ENCODE peak calls at places on chromosomes 13 and 19, in five cellular contexts. E is thoracic aorta, V is heart left ventricle, K is A549, O is kidney. U is an unnamed sample.
A peak's percentile ranks its signal among the peaks of the same experiment; 100 is the strongest.

GRCh38 chr19:10655457-10656312 is 1.5 kb downstream of the ILF3 start:
- DNase-seq in K (no peak), V (no peak), O (no peak), E (no peak), U (no peak)

GRCh38 chr13:110706570-110707378 is 858 bp upstream of the CARS2 start:
- DNase-seq in K (no peak), O (no peak), E (no peak), V (no peak), U (no peak)

GRCh38 chr13:84431646-84432045 is 549.4 kb upstream of the SLITRK1 start:
- DNase-seq in E (no peak), K (no peak), O (no peak), V (no peak), U (no peak)

GRCh38 chr13:31310356-31310755 is 110.6 kb downstream of the B3GLCT start:
- DNase-seq in E (no peak), O (no peak), V (peak; percentile 22), K (no peak), U (no peak)

GRCh38 chr19:15779756-15780476 is 7.5 kb upstream of the OR10H5 start:
- DNase-seq in O (peak; percentile 88), V (peak; percentile 89), K (no peak), E (peak; percentile 21), U (no peak)

GRCh38 chr13:107884564-107884963 is 330.8 kb downstream of the LIG4 start:
- DNase-seq in O (no peak), E (no peak), K (no peak), V (no peak), U (no peak)

GRCh38 chr19:29560313-29561075 is 34.7 kb downstream of the VSTM2B start:
- DNase-seq in V (no peak), E (no peak), O (no peak), K (no peak), U (no peak)

GRCh38 chr13:73274147-73274546 is 215.3 kb downstream of the KLF5 start:
- DNase-seq in K (no peak), E (no peak), V (no peak), O (no peak), U (no peak)

GRCh38 chr13:76693086-76693485 is 193.1 kb downstream of the KCTD12 start:
- DNase-seq in V (no peak), E (no peak), K (no peak), O (no peak), U (no peak)

GRCh38 chr13:90547272-90547790 is 800.2 kb upstream of the MIR17HG start:
- DNase-seq in V (no peak), K (no peak), O (no peak), E (no peak), U (no peak)

GRCh38 chr13:90551253-90551652 is 796.2 kb upstream of the MIR17HG start:
- DNase-seq in O (no peak), V (no peak), K (no peak), E (no peak), U (no peak)

GRCh38 chr13:90553167-90553566 is 794.3 kb upstream of the MIR17HG start:
- DNase-seq in K (no peak), O (no peak), V (no peak), E (no peak), U (no peak)

GRCh38 chr13:90552702-90553101 is 794.8 kb upstream of the MIR17HG start:
- DNase-seq in V (no peak), K (no peak), E (no peak), O (no peak), U (no peak)
- H3K4me3 ChIP-seq in V (no peak overlapping the region), K (no peak overlapping the region), E (no peak overlapping the region), O (no peak overlapping the region), U (no peak overlapping the region)

GRCh38 chr19:56301152-56301551 is 13.5 kb downstream of the ZSCAN5A start:
- DNase-seq in O (no peak), K (no peak), E (no peak), V (no peak), U (no peak)
- H3K4me3 ChIP-seq in O (no peak overlapping the region), K (no peak overlapping the region), E (no peak overlapping the region), V (no peak overlapping the region), U (no peak overlapping the region)

DNA sequence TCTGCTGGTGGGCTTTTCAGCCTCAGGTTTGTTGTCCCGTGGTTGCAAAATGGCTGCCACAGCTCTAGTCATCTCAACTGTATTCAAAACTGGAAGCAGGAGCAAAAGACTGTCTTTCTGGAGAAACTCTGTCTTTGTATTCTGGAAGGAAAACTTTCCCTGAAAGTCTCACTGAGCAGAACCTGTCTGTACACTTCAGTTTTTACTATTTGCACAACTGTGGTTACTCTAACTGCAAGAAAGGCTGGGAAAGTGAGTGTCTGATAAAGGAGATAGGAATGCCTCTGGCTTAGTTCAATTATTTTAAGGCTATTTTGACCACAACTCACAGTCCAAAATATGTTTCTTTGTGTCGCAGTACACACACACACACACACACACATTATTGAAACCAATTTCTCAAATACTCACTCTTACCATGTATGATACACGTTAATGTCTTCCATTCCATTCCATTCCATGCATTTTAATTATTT is 49.7 kb upstream of the EHD2 start:
- DNase-seq in K (no peak), O (no peak), E (no peak), V (no peak), U (no peak)
- H3K4me3 ChIP-seq in K (no peak overlapping the region), O (no peak overlapping the region), E (peak overlapping the region; percentile 63), V (no peak overlapping the region), U (no peak overlapping the region)

GRCh38 chr19:42323852-42324654 is 1.4 kb upstream of the MEGF8 start:
- DNase-seq in E (no peak), V (no peak), K (no peak), O (no peak), U (no peak)
- H3K4me3 ChIP-seq in E (peak overlapping the region; percentile 88), V (peak overlapping the region; percentile 85), K (peak overlapping the region; percentile 75), O (no peak overlapping the region), U (peak overlapping the region; percentile 55)

DNA sequence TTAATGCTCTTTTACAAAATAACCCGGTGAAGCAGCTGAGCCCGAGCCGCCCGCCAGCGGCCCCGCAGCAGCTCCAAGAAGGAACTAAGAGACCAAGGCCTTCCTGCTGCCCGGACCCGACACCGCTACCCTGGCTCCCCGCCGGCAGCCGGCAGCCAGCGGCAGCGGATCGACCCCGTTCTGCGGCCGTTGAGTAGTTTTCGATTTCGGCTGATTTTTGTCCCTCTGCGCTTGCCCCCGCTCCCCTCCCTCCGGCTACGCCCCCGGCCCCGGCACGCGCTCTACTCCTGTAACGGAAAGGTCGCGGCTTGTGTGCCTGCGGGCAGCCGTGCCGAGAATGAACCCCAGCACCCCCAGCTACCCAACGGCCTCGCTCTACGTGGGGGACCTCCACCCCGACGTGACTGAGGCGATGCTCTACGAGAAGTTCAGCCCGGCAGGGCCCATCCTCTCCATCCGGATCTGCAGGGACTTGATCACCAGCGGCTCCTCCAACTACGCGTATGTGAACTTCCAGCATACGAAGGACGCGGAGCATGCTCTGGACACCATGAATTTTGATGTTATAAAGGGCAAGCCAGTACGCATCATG is at the start of gene PABPC3:
- DNase-seq in E (no peak), O (no peak), K (no peak), V (no peak), U (no peak)
- H3K4me3 ChIP-seq in E (no peak within 1 kb of the TSS), O (no peak within 1 kb of the TSS), K (no peak within 1 kb of the TSS), V (peak within 1 kb of the TSS; percentile 17), U (no peak within 1 kb of the TSS)

GRCh38 chr13:57638147-57638890 is 6.8 kb downstream of the PCDH17 start:
- DNase-seq in O (no peak), K (no peak), E (no peak), V (no peak), U (no peak)

GRCh38 chr13:57635541-57635940 is 4.0 kb downstream of the PCDH17 start:
- DNase-seq in K (no peak), E (no peak), V (no peak), O (no peak), U (no peak)

GRCh38 chr13:57636811-57637210 is 5.3 kb downstream of the PCDH17 start:
- DNase-seq in K (no peak), O (no peak), E (no peak), V (no peak), U (no peak)

GRCh38 chr13:57634829-57635165 is 3.3 kb downstream of the PCDH17 start:
- DNase-seq in K (no peak), V (peak; percentile 30), E (no peak), O (peak; percentile 75), U (no peak)

DNA sequence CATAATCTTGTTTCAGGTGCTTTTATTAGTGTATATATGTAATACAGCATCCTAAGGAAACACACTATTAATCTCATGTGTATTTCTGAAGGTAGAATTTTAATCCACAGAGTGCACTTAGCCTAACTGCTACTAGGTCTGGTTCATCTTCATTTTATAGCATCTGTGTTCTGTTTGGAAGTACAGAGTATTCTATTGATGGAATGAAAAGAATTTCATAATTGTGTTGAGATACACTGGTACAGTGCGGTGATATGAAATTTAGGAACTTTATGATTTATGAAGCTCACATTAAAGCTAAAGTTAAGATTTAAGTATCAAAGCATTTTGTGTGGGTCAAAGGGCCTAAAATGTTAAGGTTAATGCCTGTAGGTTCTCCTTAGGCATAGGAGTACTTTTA is 6.0 kb downstream of the PCDH17 start:
- DNase-seq in K (no peak), E (no peak), V (no peak), O (no peak), U (no peak)
- H3K4me3 ChIP-seq in K (no peak overlapping the region), E (no peak overlapping the region), V (peak overlapping the region; percentile 71), O (no peak overlapping the region), U (no peak overlapping the region)

DNA sequence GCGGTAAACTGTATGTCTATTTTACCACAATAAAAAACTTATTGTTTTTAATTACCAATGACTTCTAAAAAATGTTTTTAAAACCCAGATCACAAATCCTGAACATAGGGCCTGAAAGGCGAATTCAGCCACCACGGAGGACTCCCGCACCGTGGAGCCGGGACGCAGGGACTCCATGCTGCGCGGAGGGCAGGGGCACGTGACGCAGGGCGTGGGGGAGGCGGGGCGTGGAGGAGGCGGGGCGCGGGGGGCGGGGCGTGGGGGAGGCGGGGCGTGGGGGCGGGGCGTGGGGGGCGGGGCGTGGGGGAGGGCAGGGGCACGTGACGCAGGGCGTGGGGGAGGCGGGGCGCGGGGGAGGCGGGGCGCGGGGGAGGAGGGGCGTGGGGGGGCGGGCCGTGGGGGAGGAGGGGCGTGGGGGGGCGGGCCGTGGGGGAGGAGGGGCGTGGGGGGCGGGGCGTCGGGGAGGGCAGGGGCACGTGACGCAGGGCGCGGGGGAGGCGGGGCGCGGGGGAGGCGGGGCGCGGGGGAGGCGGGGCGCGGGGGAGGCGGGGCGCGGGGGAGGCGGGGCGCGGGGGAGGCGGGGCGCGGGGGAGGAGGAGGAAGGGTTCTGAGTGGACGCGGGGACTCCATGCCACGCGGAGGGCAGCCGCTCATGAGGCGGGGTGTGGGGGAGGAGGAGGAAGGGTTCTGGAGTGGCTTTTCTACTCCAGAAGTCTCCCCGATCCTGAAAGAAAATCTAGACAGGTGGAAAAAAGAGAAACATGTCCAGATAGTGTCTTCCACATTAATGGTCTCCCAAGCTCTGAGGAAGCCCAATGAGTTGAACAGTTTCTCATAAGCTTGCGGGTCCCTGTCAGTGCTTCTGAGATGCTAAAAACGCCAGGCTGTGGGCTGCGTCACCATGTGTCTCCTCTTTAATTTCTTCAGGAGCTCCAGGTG is 4.4 kb upstream of the PROZ start:
- DNase-seq in E (peak; percentile 38), O (peak; percentile 95), V (peak; percentile 91), K (peak; percentile 47), U (no peak)
- H3K4me3 ChIP-seq in E (peak overlapping the region; percentile 72), O (peak overlapping the region; percentile 63), V (peak overlapping the region; percentile 60), K (peak overlapping the region; percentile 35), U (peak overlapping the region; percentile 19)

DNA sequence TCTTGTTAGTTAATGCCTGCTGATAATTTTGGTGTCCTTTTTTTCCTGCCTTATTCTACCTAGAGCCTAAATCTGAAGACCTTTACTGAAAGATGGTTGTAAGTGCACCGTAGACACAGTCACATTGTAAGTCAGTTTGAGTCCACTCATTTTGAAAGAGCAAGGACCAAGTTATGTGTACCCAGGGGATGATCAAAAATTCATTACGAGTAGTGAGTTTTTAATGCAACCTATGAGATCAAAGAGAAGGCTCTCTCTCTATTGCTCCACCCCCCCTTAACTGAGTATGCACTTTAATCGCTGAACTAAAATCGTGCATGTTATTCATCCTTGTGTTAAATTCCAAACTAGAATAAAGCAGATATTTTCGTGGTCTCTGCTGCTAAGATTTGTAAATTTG is 1.8 kb downstream of the RAP2A start:
- DNase-seq in E (no peak), V (no peak), O (no peak), K (no peak), U (no peak)
- H3K4me3 ChIP-seq in E (peak overlapping the region; percentile 91), V (peak overlapping the region; percentile 72), O (peak overlapping the region; percentile 62), K (no peak overlapping the region), U (no peak overlapping the region)